ENCODE peak calls at places on chromosome 4, in ten cellular contexts. V is upper lobe of right lung, U is iPS DF 19.7, M is astrocyte of the cerebellum, F is hepatic stellate cell, Z is mesendoderm, H is A549, B is amygdala, X is mesenchymal stem cell, A is G401. O is an unnamed sample.

GRCh38 chr4:62709618-62710252 is 1509.6 kb downstream of the ADGRL3 start:
- DNase-seq in V (no peak), U (no peak), M (peak), F (no peak), Z (peak), H (no peak), B (no peak), X (peak), A (peak), O (peak)

GRCh38 chr4:105859233-105859632 is 36.0 kb upstream of the NPNT start:
- DNase-seq in V (no peak), U (no peak), M (peak), F (peak), Z (no peak), H (peak), B (no peak), X (peak), A (no peak), O (peak)

GRCh38 chr4:2135083-2135482 is 76.0 kb downstream of the NAT8L start:
- DNase-seq in V (no peak), U (no peak), M (peak), F (no peak), Z (no peak), H (no peak), B (no peak), X (peak), A (peak), O (peak)

GRCh38 chr4:98092833-98093439 is 50.3 kb downstream of the STPG2 start:
- DNase-seq in V (no peak), U (no peak), M (peak), F (no peak), Z (peak), H (no peak), B (no peak), X (peak), A (peak), O (no peak)

GRCh38 chr4:10054571-10055041 is 33.3 kb upstream of the SLC2A9 start:
- DNase-seq in V (no peak), U (no peak), M (no peak), F (no peak), Z (no peak), H (no peak), B (no peak), X (no peak), A (no peak), O (no peak)

GRCh38 chr4:111678466-111678865 is 466.8 kb upstream of the FAM241A start:
- DNase-seq in V (no peak), U (no peak), M (peak), F (no peak), Z (peak), H (no peak), B (no peak), X (peak), A (no peak), O (peak)

GRCh38 chr4:152243890-152244595 is 291.8 kb downstream of the FBXW7 start:
- DNase-seq in V (no peak), U (no peak), M (no peak), F (no peak), Z (no peak), H (no peak), B (no peak), X (peak), A (no peak), O (no peak)

GRCh38 chr4:128471576-128471975 is 184.0 kb upstream of the PGRMC2 start:
- DNase-seq in V (no peak), U (no peak), M (no peak), F (no peak), Z (no peak), H (no peak), B (no peak), X (peak), A (no peak), O (peak)

GRCh38 chr4:33072340-33073089 is 2352.3 kb downstream of the PCDH7 start:
- DNase-seq in V (no peak), U (no peak), M (no peak), F (no peak), Z (no peak), H (no peak), B (no peak), X (no peak), A (no peak), O (no peak)

GRCh38 chr4:2787230-2788100 is 5.4 kb upstream of the SH3BP2 start:
- DNase-seq in V (peak), U (no peak), M (no peak), F (no peak), Z (no peak), H (no peak), B (no peak), X (no peak), A (no peak), O (no peak)

GRCh38 chr4:52510939-52511583 is 148.0 kb downstream of the USP46 start:
- DNase-seq in V (no peak), U (no peak), M (no peak), F (no peak), Z (no peak), H (no peak), B (no peak), X (peak), A (no peak), O (no peak)

GRCh38 chr4:103375278-103375677 is 177.1 kb upstream of the CENPE start:
- DNase-seq in V (no peak), U (no peak), M (no peak), F (no peak), Z (no peak), H (no peak), B (no peak), X (no peak), A (no peak), O (no peak)

GRCh38 chr4:4341861-4342650 is 44.8 kb upstream of the NSG1 start:
- DNase-seq in V (no peak), U (no peak), M (no peak), F (no peak), Z (no peak), H (no peak), B (no peak), X (no peak), A (no peak), O (no peak)

GRCh38 chr4:58688603-58689002 is 1578.4 kb upstream of the IGFBP7 start:
- DNase-seq in V (no peak), U (no peak), M (no peak), F (no peak), Z (no peak), H (no peak), B (no peak), X (no peak), A (no peak), O (no peak)

GRCh38 chr4:21577066-21577465 is 371.5 kb downstream of the KCNIP4 start:
- DNase-seq in V (no peak), U (no peak), M (no peak), F (no peak), Z (no peak), H (no peak), B (no peak), X (no peak), A (no peak), O (no peak)

GRCh38 chr4:48787031-48787430 is 7.0 kb upstream of the FRYL start:
- DNase-seq in V (no peak), U (no peak), M (no peak), F (no peak), Z (no peak), H (no peak), B (no peak), X (no peak), A (no peak), O (no peak)

GRCh38 chr4:3308691-3309090 is 15.9 kb downstream of the RGS12 start:
- DNase-seq in V (peak), U (no peak), M (no peak), F (no peak), Z (no peak), H (no peak), B (no peak), X (no peak), A (no peak), O (no peak)

GRCh38 chr4:185283723-185284122 is 74.3 kb downstream of the SNX25 start:
- DNase-seq in V (no peak), U (no peak), M (peak), F (no peak), Z (no peak), H (no peak), B (no peak), X (no peak), A (no peak), O (no peak)

GRCh38 chr4:153467154-153467896 is 1.2 kb downstream of the TMEM131L start:
- DNase-seq in V (peak), U (no peak), M (no peak), F (no peak), Z (peak), H (peak), B (no peak), X (peak), A (no peak), O (no peak)

GRCh38 chr4:185242749-185243533 is 33.5 kb downstream of the SNX25 start:
- DNase-seq in V (no peak), U (no peak), M (no peak), F (no peak), Z (no peak), H (no peak), B (no peak), X (no peak), A (no peak), O (no peak)

GRCh38 chr4:76198411-76199237 is 15.0 kb downstream of the SCARB2 start:
- DNase-seq in V (no peak), U (no peak), M (peak), F (peak), Z (peak), H (no peak), B (peak), X (peak), A (peak), O (peak)

GRCh38 chr4:39446842-39447573 is 11.7 kb downstream of the RPL9 start:
- DNase-seq in V (peak), U (peak), M (peak), F (no peak), Z (peak), H (no peak), B (no peak), X (peak), A (peak), O (no peak)

GRCh38 chr4:185998791-185999190 is 70.2 kb upstream of the TLR3 start:
- DNase-seq in V (no peak), U (no peak), M (peak), F (no peak), Z (no peak), H (no peak), B (no peak), X (peak), A (no peak), O (peak)

GRCh38 chr4:66923081-66923865 is 622.0 kb downstream of the CENPC start:
- DNase-seq in V (no peak), U (no peak), M (no peak), F (no peak), Z (no peak), H (no peak), B (no peak), X (peak), A (no peak), O (no peak)